ENCODE peak calls at places on chromosomes 1 and 21, in six cellular contexts. H, F, W, P, Z and M are unnamed samples.
A peak's percentile ranks its signal among the peaks of the same experiment; 100 is the strongest.

GRCh38 chr1:167821969-167822685 is 91.8 kb downstream of the ADCY10 start:
- DNase-seq in P (no peak), W (no peak), F (peak; percentile 35), Z (no peak), H (no peak), M (no peak)

GRCh38 chr21:42233067-42233981 is 14.4 kb downstream of the ABCG1 start:
- DNase-seq in F (no peak), W (peak; percentile 82), H (peak; percentile 82), P (peak; percentile 51), Z (peak; percentile 68), M (peak; percentile 88)

GRCh38 chr1:119646521-119647227 is 1.4 kb downstream of the ZNF697 start:
- DNase-seq in H (no peak), Z (no peak), P (peak; percentile 28), F (peak; percentile 86), W (no peak), M (no peak)

GRCh38 chr1:202200669-202201068 is 7.1 kb downstream of the LGR6 start:
- DNase-seq in F (no peak), W (no peak), H (peak; percentile 72), P (no peak), Z (no peak), M (peak; percentile 89)

GRCh38 chr1:72006092-72006491 is 276.2 kb downstream of the NEGR1 start:
- DNase-seq in P (no peak), H (no peak), Z (no peak), F (peak; percentile 31), W (no peak), M (no peak)

GRCh38 chr1:203444077-203444683 is 31.4 kb upstream of the PRELP start:
- DNase-seq in P (no peak), Z (no peak), H (no peak), W (no peak), F (no peak), M (no peak)

GRCh38 chr1:29518183-29518835 is 282.0 kb downstream of the PTPRU start:
- DNase-seq in Z (no peak), F (no peak), H (no peak), P (no peak), W (no peak), M (no peak)

GRCh38 chr21:26961704-26962103 is 5.2 kb downstream of the ADAMTS5 start:
- DNase-seq in F (no peak), P (peak; percentile 36), H (no peak), W (no peak), Z (no peak), M (peak; percentile 41)

GRCh38 chr21:45178072-45178608 is 103.8 kb downstream of the ADARB1 start:
- DNase-seq in H (peak; percentile 35), W (no peak), Z (no peak), F (no peak), P (no peak), M (no peak)

DNA sequence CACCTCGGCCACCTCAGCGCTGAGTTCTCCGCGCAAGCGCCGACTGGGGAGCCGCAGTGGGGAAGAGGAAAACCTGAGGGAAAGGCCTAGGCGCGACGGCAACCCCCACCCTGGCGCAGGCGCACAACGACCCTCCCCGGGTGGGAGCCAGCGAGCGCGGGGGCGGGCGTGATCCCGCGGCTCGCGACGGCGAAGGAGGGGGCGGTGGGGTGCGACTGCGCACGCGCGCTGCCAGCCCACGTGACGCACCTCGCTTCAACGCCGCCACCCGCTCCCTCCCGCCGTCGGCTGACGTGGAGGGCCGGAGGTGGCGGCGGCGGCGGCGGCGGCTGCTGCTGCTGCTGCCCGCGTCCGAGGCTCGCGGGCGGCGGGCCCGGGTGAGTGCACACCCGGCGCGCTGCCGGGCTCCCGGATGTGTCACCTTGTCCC is at the start of the genes PIGP and TTC3:
- DNase-seq in P (peak; percentile 100), F (peak; percentile 83), Z (peak; percentile 96), H (peak; percentile 97), W (peak; percentile 97), M (peak; percentile 98)
- H3K4me1 ChIP-seq in P (peaks cover 15% of the 10 kb centered on the region), F (peaks cover 14% of the 10 kb centered on the region), Z (peaks cover 8% of the 10 kb centered on the region), H (no peaks in the 10 kb centered on the region), W (peaks cover 36% of the 10 kb centered on the region), M (peaks cover 3% of the 10 kb centered on the region)

GRCh38 chr1:19220080-19220846 is 10.2 kb upstream of the UBR4 start:
- DNase-seq in Z (no peak), F (no peak), W (no peak), H (no peak), P (no peak), M (no peak)
- H3K27ac ChIP-seq in Z (peak overlapping the region; percentile 54), F (no peak overlapping the region), W (no peak overlapping the region), H (no peak overlapping the region), P (no peak overlapping the region), M (no peak overlapping the region)

DNA sequence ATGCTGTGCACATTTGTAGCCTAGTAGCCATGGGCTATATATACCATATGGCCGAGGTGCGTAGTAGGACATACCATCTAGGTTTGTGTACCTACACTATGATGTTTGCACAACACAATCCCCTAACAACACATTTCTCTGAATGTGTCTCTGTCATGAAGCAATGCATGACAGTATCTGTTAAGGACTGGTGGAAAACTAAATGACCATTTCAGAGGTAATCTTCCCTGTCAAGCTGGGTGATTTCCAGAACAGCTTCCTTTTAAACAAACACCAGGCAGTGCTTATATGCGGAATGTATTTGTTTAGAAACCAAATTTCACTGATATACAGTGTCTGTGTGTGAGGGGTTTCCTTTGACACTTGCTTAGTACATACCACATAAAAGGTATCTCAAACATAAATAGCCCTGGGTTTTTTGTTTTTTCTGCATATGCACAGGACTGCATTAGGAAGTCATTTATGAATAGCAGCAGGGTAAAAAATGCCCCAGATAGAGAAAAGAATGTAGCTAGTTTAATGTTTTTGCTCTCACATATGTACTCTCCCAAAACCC is 95.6 kb downstream of the TGFBR3 start:
- DNase-seq in H (no peak), W (no peak), P (no peak), F (no peak), Z (no peak), M (no peak)
- H3K4me1 ChIP-seq in H (no peaks in the 10 kb centered on the region), W (peaks cover 30% of the 10 kb centered on the region), P (peaks cover 8% of the 10 kb centered on the region), F (peaks cover 6% of the 10 kb centered on the region), Z (peaks cover 6% of the 10 kb centered on the region), M (peaks cover 8% of the 10 kb centered on the region)

DNA sequence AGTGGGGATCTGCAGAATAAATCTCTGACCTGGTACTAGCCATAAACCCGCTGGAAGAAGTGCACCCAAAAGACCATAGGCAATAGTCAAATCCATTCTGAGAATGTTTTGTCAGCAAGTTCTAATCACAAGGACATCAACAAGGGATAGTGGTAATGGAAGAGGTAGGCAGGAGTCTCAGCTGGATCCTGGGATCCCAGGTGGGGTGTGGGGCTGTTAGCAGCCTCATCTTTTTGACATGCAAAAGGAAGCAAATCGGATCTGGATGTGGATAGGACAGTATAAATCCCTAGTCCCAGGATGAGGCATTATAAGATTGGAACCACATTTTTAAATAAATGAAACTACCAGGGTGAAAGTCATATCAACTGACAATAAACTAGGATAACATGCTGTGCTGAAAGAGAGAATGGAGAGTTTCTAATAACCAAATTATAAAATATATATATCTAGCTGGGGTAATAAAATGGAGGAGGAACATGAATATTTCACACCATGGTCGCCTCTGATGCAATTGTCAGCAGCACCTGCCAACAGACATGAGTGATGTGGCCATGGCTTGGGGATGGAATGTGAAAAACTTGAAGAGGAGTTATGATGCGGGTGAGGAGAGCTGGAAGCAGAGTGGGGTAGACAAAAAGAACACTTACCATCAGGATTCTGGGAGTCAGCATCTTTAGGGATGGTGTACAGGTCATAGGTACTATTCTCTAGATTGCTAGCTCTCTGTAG is 23.7 kb upstream of the PEX19 start:
- DNase-seq in W (no peak), H (no peak), Z (no peak), F (no peak), P (no peak), M (no peak)
- H3K27ac ChIP-seq in W (no peak overlapping the region), H (no peak overlapping the region), Z (no peak overlapping the region), F (no peak overlapping the region), P (no peak overlapping the region), M (no peak overlapping the region)

GRCh38 chr1:178934574-178934945 is 63.7 kb upstream of the ANGPTL1 start:
- DNase-seq in Z (no peak), P (no peak), F (no peak), H (no peak), W (no peak), M (no peak)
- H3K4me1 ChIP-seq in Z (no peaks in the 10 kb centered on the region), P (no peaks in the 10 kb centered on the region), F (peaks cover 14% of the 10 kb centered on the region), H (peaks cover 4% of the 10 kb centered on the region), W (no peaks in the 10 kb centered on the region), M (peaks cover 26% of the 10 kb centered on the region)

DNA sequence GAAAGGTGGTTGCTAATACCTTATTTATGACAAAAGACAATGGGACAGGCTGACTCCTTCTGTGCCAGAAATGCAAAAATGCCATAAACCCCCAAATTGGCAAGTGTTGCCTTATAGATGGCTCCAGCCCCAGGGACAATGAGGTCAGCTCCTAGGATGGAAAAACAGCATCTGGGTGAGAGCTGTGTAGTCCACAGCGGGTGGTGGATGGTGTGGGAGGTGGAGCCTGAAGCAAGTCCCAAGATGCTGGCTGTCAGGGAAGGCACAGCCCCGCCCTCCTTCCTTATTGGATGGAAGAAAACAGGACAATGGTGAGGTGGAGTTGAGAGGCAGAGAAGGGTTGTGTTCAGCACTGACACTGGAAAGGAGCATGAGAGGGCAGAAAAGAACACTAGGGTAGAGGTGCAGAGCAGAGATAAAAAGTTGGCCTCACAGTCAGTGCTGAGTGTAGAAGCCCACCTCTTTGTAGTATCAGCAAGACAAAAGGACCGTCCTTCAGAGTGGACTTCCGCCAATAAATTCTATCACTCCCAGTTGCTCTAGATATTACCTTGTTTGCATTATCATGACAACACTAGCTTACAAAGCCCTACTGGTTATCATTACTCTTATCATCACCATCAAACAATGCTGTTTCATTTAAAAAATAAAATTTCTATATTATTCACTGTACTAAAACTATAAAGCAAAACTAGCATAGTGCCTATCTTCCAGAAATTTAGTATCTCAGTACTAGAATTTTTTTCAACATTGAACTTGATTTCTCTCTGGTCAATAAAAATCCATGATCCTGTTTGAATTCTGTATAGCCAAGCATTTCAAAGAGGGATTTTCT is 3.7 kb upstream of the SDE2 start:
- DNase-seq in W (no peak), H (peak; percentile 79), F (peak; percentile 10), P (peak; percentile 81), Z (peak; percentile 82), M (peak; percentile 83)
- H3K27ac ChIP-seq in W (peak overlapping the region; percentile 50), H (no peak overlapping the region), F (no peak overlapping the region), P (peak overlapping the region; percentile 98), Z (peak overlapping the region; percentile 56), M (peak overlapping the region; percentile 71)

DNA sequence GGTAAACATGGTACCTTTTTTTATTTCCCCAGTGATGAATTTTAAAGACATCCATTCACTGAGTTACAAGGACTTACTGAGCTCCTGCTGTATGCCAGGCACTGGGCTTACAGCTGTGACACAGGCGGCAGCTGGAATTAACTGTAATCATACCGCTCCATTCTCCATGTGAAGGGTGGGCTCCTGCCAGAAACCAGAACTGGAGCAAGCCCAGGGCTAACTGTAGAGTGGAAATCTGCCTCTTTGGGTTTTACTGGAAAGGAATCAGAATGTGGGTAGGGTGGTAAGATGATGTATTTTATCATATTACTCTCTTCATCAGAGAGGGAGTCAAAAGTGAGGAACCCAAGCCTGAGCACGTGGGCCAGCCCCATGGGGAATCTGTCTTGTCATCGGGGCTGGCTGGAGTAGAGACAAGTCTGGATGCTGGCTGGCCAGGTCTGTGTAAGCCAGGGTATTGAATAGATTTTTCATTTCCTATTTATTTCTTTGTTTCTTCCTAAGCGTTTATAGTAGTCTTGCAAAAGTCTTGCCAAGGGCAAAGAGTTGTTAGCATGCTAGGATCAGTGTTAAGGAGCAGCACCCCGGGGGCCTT is 21.5 kb downstream of the FGGY start:
- DNase-seq in F (peak; percentile 41), H (no peak), Z (no peak), W (no peak), P (no peak), M (peak; percentile 68)
- H3K4me1 ChIP-seq in F (peaks cover 32% of the 10 kb centered on the region), H (peaks cover 4% of the 10 kb centered on the region), Z (no peaks in the 10 kb centered on the region), W (no peaks in the 10 kb centered on the region), P (no peaks in the 10 kb centered on the region), M (no peaks in the 10 kb centered on the region)